ENCODE peak calls at places on chromosomes 5 and 9, in nine cellular contexts. G is A549, E is ELF-1, A is SW480, R is MV-4-11, D is non-pigmented ciliary epithelial cell, J is PC-3, V is AG08395, C is cardiac fibroblast. P is an unnamed sample.

GRCh38 chr5:7902993-7903625 is 34.2 kb downstream of the MTRR start:
- DNase-seq in A (no peak), J (no peak), E (no peak), V (no peak), C (no peak), D (no peak), R (no peak), G (no peak), P (no peak)

GRCh38 chr5:33257807-33258491 is 182.8 kb upstream of the TARS1 start:
- DNase-seq in J (peak), C (peak), V (peak), G (no peak), E (no peak), A (peak), D (peak), R (no peak), P (peak)

GRCh38 chr5:95007953-95008596 is 276.8 kb downstream of the MCTP1 start:
- DNase-seq in R (peak), D (no peak), V (no peak), C (no peak), J (no peak), G (no peak), A (no peak), E (no peak), P (no peak)

GRCh38 chr5:79173626-79174025 is 62.0 kb downstream of the BHMT start:
- DNase-seq in J (peak), G (no peak), R (no peak), D (no peak), A (no peak), V (no peak), E (no peak), C (no peak), P (no peak)

GRCh38 chr5:76542236-76542635 is 81.0 kb downstream of the F2RL2 start:
- DNase-seq in E (no peak), A (no peak), D (no peak), R (no peak), G (no peak), J (no peak), C (no peak), V (no peak), P (no peak)

GRCh38 chr9:132769895-132770774 is 99.9 kb downstream of the GTF3C4 start:
- DNase-seq in G (peak), A (no peak), V (peak), E (peak), D (no peak), J (peak), C (peak), R (peak), P (no peak)

GRCh38 chr5:81425569-81425968 is 31.6 kb upstream of the ACOT12 start:
- DNase-seq in G (peak), A (peak), J (peak), V (peak), R (peak), E (peak), C (peak), D (no peak), P (no peak)

GRCh38 chr5:131262953-131263541 is 806 bp upstream of the CDC42SE2 start:
- DNase-seq in R (peak), A (peak), D (no peak), G (no peak), C (peak), J (peak), V (no peak), E (peak), P (no peak)

GRCh38 chr5:126875303-126875785 is 98.4 kb downstream of the LMNB1 start:
- DNase-seq in D (no peak), E (peak), C (no peak), V (no peak), A (no peak), R (no peak), J (no peak), G (no peak), P (no peak)

GRCh38 chr5:128475693-128476092 is 62.4 kb downstream of the FBN2 start:
- DNase-seq in D (no peak), C (no peak), E (no peak), A (no peak), R (no peak), V (no peak), G (no peak), J (no peak), P (no peak)

GRCh38 chr9:129750010-129750409 is 2.8 kb downstream of the PTGES start:
- DNase-seq in V (peak), J (peak), G (no peak), E (peak), D (no peak), A (no peak), R (no peak), C (peak), P (no peak)

GRCh38 chr5:107954254-107954653 is 283.5 kb upstream of the EFNA5 start:
- DNase-seq in J (no peak), G (no peak), D (no peak), A (no peak), R (no peak), C (no peak), E (no peak), V (no peak), P (no peak)

GRCh38 chr9:128383791-128384190 is 12.6 kb downstream of the URM1 start:
- DNase-seq in G (no peak), E (no peak), R (no peak), V (no peak), J (no peak), D (no peak), A (no peak), C (no peak), P (no peak)

GRCh38 chr5:142053434-142054253 is 40.8 kb upstream of the GNPDA1 start:
- DNase-seq in R (peak), A (peak), E (peak), C (peak), G (no peak), J (peak), V (peak), D (no peak), P (peak)

GRCh38 chr5:96074460-96075254 is 113.0 kb upstream of the ELL2 start:
- DNase-seq in C (no peak), G (no peak), J (no peak), A (no peak), V (no peak), D (no peak), R (no peak), E (no peak), P (no peak)

GRCh38 chr5:107169871-107170270 is 500.9 kb downstream of the EFNA5 start:
- DNase-seq in G (no peak), D (no peak), A (no peak), V (no peak), E (no peak), C (no peak), R (no peak), J (no peak), P (no peak)

GRCh38 chr9:101398335-101398929 is at the start of the genes MRPL50 and ZNF189:
- DNase-seq in D (peak), R (peak), E (peak), J (peak), V (peak), C (peak), G (peak), A (peak), P (peak)

GRCh38 chr9:120985759-120986353 is 59.3 kb upstream of the TRAF1 start:
- DNase-seq in A (peak), G (peak), C (peak), J (peak), V (peak), D (peak), R (peak), E (peak), P (peak)

GRCh38 chr9:63816742-63817621 is 1468.0 kb downstream of the FOXD4L5 start:
- DNase-seq in D (peak), E (peak), V (peak), R (no peak), A (peak), G (no peak), C (peak), J (peak), P (no peak)

GRCh38 chr5:81896764-81897163 is 75.1 kb upstream of the ATG10 start:
- DNase-seq in D (no peak), C (no peak), R (peak), V (no peak), J (no peak), A (no peak), E (no peak), G (no peak), P (no peak)

GRCh38 chr9:92724528-92725265 is 39.9 kb downstream of the BICD2 start:
- DNase-seq in C (no peak), J (no peak), E (no peak), R (no peak), A (no peak), V (no peak), G (no peak), D (no peak), P (no peak)